ENCODE peak calls at places on chromosomes 6 and 20, in four cellular contexts. P is GM12878, H is K562, D is HepG2. X is an unnamed sample.

GRCh38 chr6:38929560-38929959 is 119.0 kb upstream of the GLP1R start:
- DNase-seq in H (no peak), D (no peak), P (no peak), X (no peak)

GRCh38 chr6:16712931-16713484 is 48.3 kb downstream of the ATXN1 start:
- DNase-seq in D (no peak), H (no peak), P (no peak), X (no peak)

GRCh38 chr6:10373642-10374359 is 41.1 kb downstream of the TFAP2A start:
- DNase-seq in H (no peak), P (no peak), D (peak), X (no peak)

GRCh38 chr6:152404936-152405595 is 232.1 kb downstream of the SYNE1 start:
- DNase-seq in D (no peak), H (no peak), P (no peak), X (no peak)

GRCh38 chr6:31979238-31979898 is 2.5 kb upstream of the C4A start:
- DNase-seq in H (no peak), P (no peak), D (no peak), X (no peak)

GRCh38 chr6:36246511-36247268 is 23.2 kb upstream of the PNPLA1 start:
- DNase-seq in D (no peak), H (no peak), P (no peak), X (no peak)

GRCh38 chr6:134663800-134664535 is 285.9 kb downstream of the ALDH8A1 start:
- DNase-seq in D (no peak), H (no peak), P (no peak), X (no peak)

GRCh38 chr6:12060780-12061619 is 48.9 kb downstream of the HIVEP1 start:
- DNase-seq in H (peak), P (peak), D (no peak), X (no peak)

GRCh38 chr6:80234411-80234810 is 127.9 kb downstream of the BCKDHB start:
- DNase-seq in P (no peak), H (no peak), D (no peak), X (no peak)

GRCh38 chr6:124823240-124824105 is 138.8 kb upstream of the RNF217 start:
- DNase-seq in H (no peak), D (peak), P (no peak), X (no peak)

GRCh38 chr20:50716518-50716917 is 14.9 kb upstream of the PARD6B start:
- DNase-seq in D (no peak), P (no peak), H (no peak), X (no peak)

GRCh38 chr6:99426454-99426762 is 1.3 kb upstream of the PNISR start:
- DNase-seq in P (no peak), H (no peak), D (no peak), X (no peak)

GRCh38 chr6:105397987-105398386 is 4.9 kb downstream of the PREP start:
- DNase-seq in P (no peak), H (no peak), D (peak), X (no peak)

GRCh38 chr6:30881987-30882763 is 2.1 kb upstream of the DDR1 start:
- DNase-seq in D (no peak), H (no peak), P (no peak), X (peak)

GRCh38 chr6:111478749-111479148 is 4.3 kb downstream of the REV3L start:
- DNase-seq in P (peak), H (no peak), D (peak), X (no peak)

GRCh38 chr6:156190270-156190669 is 586.9 kb upstream of the ARID1B start:
- DNase-seq in D (no peak), P (no peak), H (no peak), X (no peak)

GRCh38 chr6:1170793-1171192 is 141.1 kb upstream of the FOXQ1 start:
- DNase-seq in P (no peak), H (peak), D (no peak), X (no peak)

GRCh38 chr6:123967900-123968299 is 164.2 kb downstream of the NKAIN2 start:
- DNase-seq in H (no peak), P (no peak), D (no peak), X (no peak)

GRCh38 chr20:50704971-50705370 is 13.6 kb upstream of the RIPOR3 start:
- DNase-seq in H (no peak), P (no peak), D (no peak), X (no peak)

GRCh38 chr6:163459007-163459406 is 44.5 kb downstream of the QKI start:
- DNase-seq in D (no peak), P (no peak), H (no peak), X (no peak)

GRCh38 chr6:30238178-30238795 is 25.1 kb upstream of the TRIM26 start:
- DNase-seq in D (peak), H (no peak), P (no peak), X (peak)

GRCh38 chr6:14095444-14095843 is 22.1 kb upstream of the CD83 start:
- DNase-seq in H (no peak), P (no peak), D (no peak), X (no peak)

GRCh38 chr6:135128268-135128914 is 52.7 kb upstream of the MYB start:
- DNase-seq in H (no peak), P (no peak), D (no peak), X (no peak)

GRCh38 chr6:39934060-39934757 is at the start of gene MOCS1:
- DNase-seq in P (no peak), D (peak), H (peak), X (peak)

GRCh38 chr6:112279044-112279916 is 24.9 kb upstream of the LAMA4 start:
- DNase-seq in P (no peak), D (no peak), H (no peak), X (no peak)

GRCh38 chr6:110822248-110822647 is 7.0 kb upstream of the CDK19 start:
- DNase-seq in D (no peak), H (no peak), P (no peak), X (no peak)

GRCh38 chr6:92700411-92700810 is 718.9 kb downstream of the EPHA7 start:
- DNase-seq in P (no peak), H (no peak), D (no peak), X (no peak)

GRCh38 chr6:87066449-87067288 is 28.2 kb downstream of the CGA start:
- DNase-seq in D (peak), H (peak), P (peak), X (peak)

GRCh38 chr20:43666376-43667328 is at the start of gene MYBL2:
- DNase-seq in H (peak), P (no peak), D (peak), X (peak)

GRCh38 chr6:138431276-138432062 is 27.4 kb downstream of the HEBP2 start:
- DNase-seq in D (no peak), P (no peak), H (no peak), X (no peak)

GRCh38 chr6:82246802-82247633 is 526 bp downstream of the IBTK start:
- DNase-seq in D (peak), P (no peak), H (peak), X (peak)

GRCh38 chr6:104591573-104592334 is 268.0 kb downstream of the HACE1 start:
- DNase-seq in P (no peak), H (no peak), D (no peak), X (no peak)

GRCh38 chr6:75275067-75275466 is 9.5 kb downstream of the TMEM30A start:
- DNase-seq in H (no peak), D (peak), P (no peak), X (no peak)

GRCh38 chr6:158027590-158028285 is 46.1 kb downstream of the SYNJ2 start:
- DNase-seq in D (no peak), H (no peak), P (no peak), X (no peak)

GRCh38 chr6:33247977-33248642 is 23.6 kb downstream of the VPS52 start:
- DNase-seq in D (peak), P (peak), H (peak), X (peak)

GRCh38 chr6:2865270-2866182 is 23.9 kb upstream of the SERPINB1 start:
- DNase-seq in P (no peak), D (peak), H (no peak), X (no peak)

DNA sequence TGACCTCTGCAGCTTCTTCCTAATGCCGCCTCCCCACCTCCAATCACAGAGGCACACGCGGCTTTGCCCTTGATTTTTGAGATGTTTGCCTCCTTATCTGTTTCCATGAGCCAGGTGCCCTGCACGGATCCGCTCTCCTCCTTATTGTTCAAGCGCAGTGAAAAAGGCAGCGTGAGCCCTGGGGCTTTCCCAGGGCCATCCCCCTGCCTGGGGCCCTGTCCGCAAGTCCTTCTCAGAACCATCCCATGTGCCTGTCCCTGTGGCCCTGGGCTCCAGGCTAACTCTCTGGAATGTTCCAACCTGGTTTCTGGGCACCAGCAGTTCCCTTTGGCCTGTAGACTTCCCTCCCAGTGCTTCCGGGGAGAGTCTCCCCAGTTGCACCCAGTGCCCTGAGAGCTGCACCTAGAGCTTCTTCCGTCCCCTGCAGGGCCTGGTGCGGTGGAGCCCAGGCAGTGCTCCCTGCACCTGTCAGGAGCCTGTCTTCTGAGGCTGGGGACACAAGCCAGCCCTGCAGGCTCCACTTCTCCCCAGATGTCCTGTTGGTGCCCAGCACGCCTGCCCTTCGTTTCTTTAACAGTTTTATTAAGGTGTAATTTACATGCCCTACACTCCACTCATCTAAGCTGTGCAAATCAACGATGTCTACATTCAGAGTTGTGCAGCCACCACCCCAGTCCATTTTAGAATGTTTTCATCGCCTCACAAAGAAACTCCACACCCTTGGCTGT is 330.3 kb downstream of the CDH4 start:
- DNase-seq in P (no peak), D (no peak), H (no peak), X (no peak)
- TF ChIP-seq GABPA in P (no peak), D (no peak), H (no peak), X (no peak)

GRCh38 chr20:57870597-57871236 is 160.9 kb upstream of the PMEPA1 start:
- DNase-seq in H (no peak), P (no peak), D (no peak), X (no peak)
- TF ChIP-seq FOXM1 in H (no peak), P (no peak), D (no peak), X (no peak)

GRCh38 chr6:143510991-143511891 is at the start of gene FUCA2:
- DNase-seq in D (peak), P (peak), H (peak), X (peak)

GRCh38 chr6:143515766-143516355 is 4.3 kb upstream of the FUCA2 start:
- DNase-seq in H (no peak), D (no peak), P (no peak), X (no peak)

GRCh38 chr6:143516700-143517446 is 5.4 kb upstream of the FUCA2 start:
- DNase-seq in H (no peak), D (no peak), P (no peak), X (no peak)

GRCh38 chr6:143514996-143515760 is 3.7 kb upstream of the FUCA2 start:
- DNase-seq in D (no peak), P (no peak), H (no peak), X (no peak)

DNA sequence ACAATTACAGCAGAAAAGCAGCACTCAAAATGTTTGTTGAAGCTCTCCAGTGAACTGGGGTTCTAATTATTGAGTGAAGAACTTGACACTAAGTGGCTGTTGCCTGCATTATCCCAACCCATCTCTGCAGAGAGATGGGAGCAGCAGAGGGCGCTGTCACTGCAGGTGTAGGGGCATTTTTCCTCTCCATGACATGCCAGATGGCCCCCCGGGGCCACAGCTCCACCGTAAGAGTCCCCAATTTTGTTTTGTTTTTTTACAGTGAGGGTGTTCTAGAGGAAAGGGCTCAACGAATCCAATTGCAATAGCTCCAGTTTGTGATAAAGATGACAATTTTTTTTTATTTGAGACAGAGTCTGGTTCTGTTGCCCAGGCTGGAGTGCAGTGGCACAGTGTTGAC is 1.9 kb upstream of the FUCA2 start:
- DNase-seq in D (peak), H (peak), P (no peak), X (peak)
- TF ChIP-seq CTCF in D (peak), H (peak), P (peak), X (peak)

DNA sequence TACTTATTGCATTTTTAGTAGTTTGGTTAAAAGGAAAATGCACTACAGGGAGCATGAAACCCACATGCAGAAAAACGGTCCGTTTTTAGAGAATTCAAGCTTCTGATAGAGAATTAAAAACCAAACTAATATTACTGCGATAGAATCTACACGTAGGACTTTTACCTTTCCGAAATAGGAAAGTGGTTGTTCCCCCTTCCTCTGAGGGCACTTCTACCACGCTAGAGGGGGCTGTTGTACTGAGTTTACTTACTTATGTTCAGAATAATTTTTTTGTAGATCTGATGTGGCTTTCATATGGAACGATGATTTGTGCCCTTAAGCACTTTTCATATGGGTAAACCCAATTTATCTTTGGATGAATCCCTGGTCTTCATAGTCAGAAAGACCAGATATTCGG is 264.3 kb upstream of the PLN start:
- DNase-seq in H (peak), D (peak), P (no peak), X (peak)
- TF ChIP-seq GABPA in H (no peak), D (no peak), P (no peak), X (no peak)

DNA sequence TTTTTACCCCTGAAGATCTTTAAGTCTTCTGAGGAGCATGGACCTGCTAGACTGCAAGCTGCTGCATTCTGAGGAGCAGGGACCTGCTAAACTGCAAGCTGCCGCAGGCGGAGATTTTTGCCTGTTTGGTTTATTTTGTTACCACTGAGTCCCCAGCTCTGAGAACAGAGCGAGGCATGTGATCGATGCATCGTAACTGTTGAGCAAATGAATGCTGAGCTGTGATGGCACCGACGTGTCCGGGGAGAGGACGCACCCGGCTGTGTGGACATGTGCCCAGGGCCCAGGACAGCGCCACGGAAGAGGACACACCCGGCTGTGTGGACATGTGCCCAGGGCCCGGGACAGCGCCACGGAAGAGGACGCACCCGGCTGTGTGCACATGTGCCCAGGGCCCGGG is 24.2 kb downstream of the DNAJC5 start:
- DNase-seq in P (no peak), H (no peak), D (no peak), X (no peak)
- TF ChIP-seq FOXM1 in P (no peak), H (no peak), D (no peak), X (no peak)

DNA sequence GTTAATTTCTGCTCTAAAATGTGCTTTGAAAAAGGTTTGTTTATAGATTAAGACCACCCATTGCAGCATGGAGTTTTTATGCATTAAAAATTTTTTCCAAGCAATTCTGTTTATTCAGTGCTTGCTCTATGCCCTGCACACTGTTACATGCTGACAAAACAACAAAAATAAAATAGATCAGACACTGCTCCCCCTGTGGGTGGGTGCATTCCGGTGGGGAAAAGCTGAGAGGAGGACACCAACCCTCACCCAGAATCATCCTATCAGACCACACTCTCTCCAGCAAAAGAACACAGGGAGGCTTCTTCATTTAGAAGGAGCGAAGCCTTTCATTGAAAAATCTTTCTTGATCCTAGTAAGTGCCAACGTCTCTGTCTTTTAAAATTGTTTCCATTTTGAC is 102.6 kb downstream of the F13A1 start:
- DNase-seq in H (no peak), D (no peak), P (no peak), X (no peak)
- TF ChIP-seq CTCF in H (no peak), D (no peak), P (no peak), X (no peak)

GRCh38 chr6:4906942-4907300 is 96.9 kb downstream of the RPP40 start:
- DNase-seq in D (no peak), P (no peak), H (no peak), X (no peak)
- TF ChIP-seq GABPA in D (no peak), P (no peak), H (no peak), X (no peak)